ENCODE peak calls at places on chromosome 11, in seven cellular contexts. K is heart left ventricle, E is breast epithelium, Z is right lobe of liver, U is ovary, O is uterus, M is esophagus squamous epithelium. P is an unnamed sample.

GRCh38 chr11:66282468-66283455 is 4.8 kb downstream of the CNIH2 start:
- DNase-seq in K (peak; percentile 99), E (peak; percentile 97), Z (peak; percentile 100), U (peak; percentile 98), O (peak; percentile 95), M (peak; percentile 95), P (peak; percentile 94)

GRCh38 chr11:120254788-120255518 is 15.0 kb downstream of the POU2F3 start:
- DNase-seq in K (no peak), E (no peak), Z (no peak), U (no peak), O (no peak), M (no peak), P (no peak)

GRCh38 chr11:110355011-110355744 is 58.8 kb upstream of the RDX start:
- DNase-seq in K (no peak), E (no peak), Z (no peak), U (peak; percentile 34), O (no peak), M (no peak), P (no peak)

GRCh38 chr11:99988105-99988907 is 698.8 kb upstream of the ARHGAP42 start:
- DNase-seq in K (no peak), E (no peak), Z (no peak), U (no peak), O (no peak), M (no peak), P (no peak)

GRCh38 chr11:44977493-44977984 is 26.9 kb upstream of the TP53I11 start:
- DNase-seq in K (no peak), E (no peak), Z (no peak), U (no peak), O (no peak), M (no peak), P (no peak)

GRCh38 chr11:22263613-22264012 is 70.7 kb downstream of the ANO5 start:
- DNase-seq in K (no peak), E (no peak), Z (no peak), U (no peak), O (no peak), M (no peak), P (no peak)

GRCh38 chr11:94734563-94735275 is 33.4 kb upstream of the AMOTL1 start:
- DNase-seq in K (no peak), E (no peak), Z (no peak), U (no peak), O (no peak), M (no peak), P (no peak)

GRCh38 chr11:113885897-113886296 is 10.5 kb upstream of the USP28 start:
- DNase-seq in K (no peak), E (no peak), Z (no peak), U (no peak), O (no peak), M (no peak), P (peak; percentile 10)

GRCh38 chr11:34805937-34806336 is 110.2 kb downstream of the APIP start:
- DNase-seq in K (no peak), E (no peak), Z (no peak), U (no peak), O (no peak), M (no peak), P (no peak)

GRCh38 chr11:8720376-8720775 is 37.8 kb downstream of the RPL27A start:
- DNase-seq in K (no peak), E (no peak), Z (no peak), U (no peak), O (no peak), M (no peak), P (no peak)

GRCh38 chr11:57343825-57344224 is 5.7 kb downstream of the P2RX3 start:
- DNase-seq in K (no peak), E (no peak), Z (no peak), U (no peak), O (no peak), M (no peak), P (no peak)

GRCh38 chr11:70573701-70574151 is 175.4 kb downstream of the CTTN start:
- DNase-seq in K (peak; percentile 30), E (no peak), Z (no peak), U (no peak), O (no peak), M (no peak), P (no peak)

GRCh38 chr11:125147280-125147679 is 17.3 kb upstream of the PKNOX2 start:
- DNase-seq in K (no peak), E (no peak), Z (no peak), U (no peak), O (no peak), M (no peak), P (no peak)

GRCh38 chr11:73245461-73245860 is 26.7 kb upstream of the P2RY6 start:
- DNase-seq in K (no peak), E (no peak), Z (no peak), U (no peak), O (no peak), M (no peak), P (no peak)

GRCh38 chr11:94838027-94838610 is 70.0 kb downstream of the AMOTL1 start:
- DNase-seq in K (no peak), E (no peak), Z (no peak), U (no peak), O (no peak), M (no peak), P (no peak)

GRCh38 chr11:112661571-112661970 is 299.6 kb upstream of the NCAM1 start:
- DNase-seq in K (no peak), E (no peak), Z (no peak), U (no peak), O (no peak), M (no peak), P (no peak)

GRCh38 chr11:13970986-13971385 is 8.5 kb downstream of the SPON1 start:
- DNase-seq in K (peak; percentile 54), E (no peak), Z (no peak), U (no peak), O (no peak), M (no peak), P (no peak)

GRCh38 chr11:126483796-126484195 is 128.3 kb downstream of the ST3GAL4 start:
- DNase-seq in K (no peak), E (peak; percentile 14), Z (no peak), U (no peak), O (no peak), M (no peak), P (no peak)

GRCh38 chr11:117985953-117986887 is at the start of gene IL10RA:
- DNase-seq in K (peak; percentile 95), E (no peak), Z (peak; percentile 90), U (peak; percentile 67), O (peak; percentile 85), M (peak; percentile 41), P (peak; percentile 94)

GRCh38 chr11:117984471-117984870 is 1.7 kb upstream of the IL10RA start:
- DNase-seq in K (no peak), E (no peak), Z (no peak), U (no peak), O (no peak), M (no peak), P (peak; percentile 40)

GRCh38 chr11:117989351-117990102 is 3.3 kb downstream of the IL10RA start:
- DNase-seq in K (no peak), E (no peak), Z (no peak), U (no peak), O (no peak), M (no peak), P (no peak)

GRCh38 chr11:117983163-117983475 is 3.1 kb upstream of the IL10RA start:
- DNase-seq in K (no peak), E (no peak), Z (no peak), U (no peak), O (no peak), M (no peak), P (peak; percentile 74)

GRCh38 chr11:117986981-117987495 is 844 bp downstream of the IL10RA start:
- DNase-seq in K (no peak), E (no peak), Z (no peak), U (no peak), O (no peak), M (no peak), P (no peak)
- TF ChIP-seq POLR2A in K (no peak), E (no peak), Z (no peak), U (no peak), O (no peak), M (no peak), P (no peak)

GRCh38 chr11:1310772-1311468 is 1.5 kb upstream of the TOLLIP start:
- DNase-seq in K (no peak), E (no peak), Z (no peak), U (no peak), O (no peak), M (no peak), P (no peak)

GRCh38 chr11:1309498-1310314 is at the start of gene TOLLIP:
- DNase-seq in K (peak; percentile 99), E (peak; percentile 95), Z (peak; percentile 98), U (peak; percentile 96), O (peak; percentile 96), M (peak; percentile 69), P (peak; percentile 92)

GRCh38 chr11:1308745-1309497 is 511 bp downstream of the TOLLIP start:
- DNase-seq in K (no peak), E (no peak), Z (no peak), U (no peak), O (no peak), M (no peak), P (peak; percentile 89)

GRCh38 chr11:1307998-1308744 is 1.3 kb downstream of the TOLLIP start:
- DNase-seq in K (no peak), E (no peak), Z (peak; percentile 89), U (no peak), O (peak; percentile 14), M (no peak), P (no peak)

DNA sequence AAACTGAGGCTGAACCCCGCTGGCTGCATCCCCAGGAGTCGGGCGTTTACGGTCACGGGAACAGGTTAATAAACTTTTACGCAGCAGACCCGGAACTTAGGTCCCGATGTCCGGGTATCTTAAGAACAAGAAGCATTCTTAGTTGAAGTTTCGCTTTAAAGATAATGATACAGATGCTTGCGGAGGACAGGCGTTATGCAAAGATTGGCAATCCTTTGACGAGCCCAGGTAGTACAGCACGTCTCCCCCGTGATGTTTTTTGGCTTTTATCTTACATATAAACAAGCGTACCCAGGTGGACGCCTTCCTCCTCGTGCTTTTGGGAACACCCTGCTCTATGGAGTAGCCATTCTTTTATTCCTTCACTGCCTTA is 869 bp upstream of the TOLLIP start:
- DNase-seq in K (no peak), E (no peak), Z (no peak), U (no peak), O (no peak), M (no peak), P (no peak)
- H3K4me3 ChIP-seq in K (peak overlapping the region; percentile 98), E (peak overlapping the region; percentile 88), Z (peak overlapping the region; percentile 83), U (peak overlapping the region; percentile 91), O (peak overlapping the region; percentile 70), M (peak overlapping the region; percentile 94), P (peak overlapping the region; percentile 30)

GRCh38 chr11:62621567-62622470 is at the start of gene B3GAT3:
- DNase-seq in K (peak; percentile 99), E (peak; percentile 99), Z (peak; percentile 99), U (peak; percentile 99), O (peak; percentile 99), M (peak; percentile 86), P (peak; percentile 97)
- TF ChIP-seq POLR2A in K (no peak), E (peak; percentile 56), Z (peak; percentile 91), U (peak; percentile 62), O (peak; percentile 79), M (no peak), P (no peak)

DNA sequence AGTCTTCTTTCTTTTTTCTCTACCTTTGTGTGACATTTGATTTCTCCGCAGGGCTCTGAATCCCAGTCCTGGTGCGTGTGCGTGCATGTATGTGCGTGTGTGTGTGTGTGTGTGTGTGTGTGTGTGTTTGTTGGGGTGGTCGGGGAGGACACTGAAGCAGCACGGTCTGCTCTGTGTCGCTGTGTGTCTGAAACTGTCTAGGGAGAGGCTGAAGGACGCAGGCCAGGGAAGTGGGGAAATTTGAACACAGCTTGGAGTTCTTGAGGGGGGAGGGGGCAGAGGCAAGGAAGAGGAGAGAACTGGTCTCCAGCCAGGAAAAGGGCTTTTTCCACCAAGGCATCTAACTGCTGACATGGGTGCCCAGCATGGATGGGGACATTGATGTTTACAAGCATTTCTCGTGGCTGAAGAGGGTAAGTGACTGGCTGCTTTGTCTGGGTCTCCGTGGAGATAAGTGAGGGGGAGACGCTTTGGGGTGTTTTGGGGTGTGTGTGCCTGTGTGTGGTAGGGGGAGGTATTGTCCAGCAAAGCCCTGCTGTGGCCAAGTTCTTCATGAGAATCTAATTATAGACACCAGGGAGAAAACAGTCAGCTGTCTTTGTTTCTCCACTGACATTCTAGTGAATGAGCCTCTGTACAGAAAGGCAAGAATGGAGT is 63.6 kb downstream of the PPFIBP2 start:
- DNase-seq in K (no peak), E (no peak), Z (no peak), U (peak; percentile 61), O (peak; percentile 64), M (no peak), P (peak; percentile 70)
- H3K4me3 ChIP-seq in K (peak overlapping the region; percentile 63), E (peak overlapping the region; percentile 29), Z (no peak overlapping the region), U (peak overlapping the region; percentile 29), O (peak overlapping the region; percentile 4), M (peak overlapping the region; percentile 51), P (no peak overlapping the region)

P was measured in lower leg skin.